ENCODE peak calls at places on chromosomes 2 and 18, in four cellular contexts. F is CMK, Q is NCI-H2029, J is dermis microvascular lymphatic vessel endothelial cell. O is an unnamed sample.

GRCh38 chr18:70553961-70554325 is 265.1 kb downstream of the SOCS6 start:
- DNase-seq in F (no peak), Q (no peak), J (no peak), O (no peak)

GRCh38 chr18:52670903-52671302 is 330.9 kb downstream of the DCC start:
- DNase-seq in F (no peak), J (no peak), Q (no peak), O (no peak)

GRCh38 chr18:69763002-69763401 is 184.7 kb downstream of the CD226 start:
- DNase-seq in Q (no peak), J (no peak), F (no peak), O (no peak)

GRCh38 chr2:55252830-55253229 is 16.2 kb downstream of the MTIF2 start:
- DNase-seq in Q (no peak), J (no peak), F (no peak), O (no peak)

GRCh38 chr2:172100080-172101007 is 2.4 kb downstream of the DLX2 start:
- DNase-seq in J (no peak), F (no peak), Q (no peak), O (no peak)

GRCh38 chr18:54388203-54389142 is 30.8 kb downstream of the C18orf54 start:
- DNase-seq in Q (no peak), J (peak), F (peak), O (peak)

GRCh38 chr18:37578886-37579513 is 13.4 kb upstream of the CELF4 start:
- DNase-seq in Q (no peak), J (peak), F (no peak), O (no peak)

GRCh38 chr2:127455566-127456493 is 37.6 kb downstream of the PROC start:
- DNase-seq in J (no peak), Q (no peak), F (no peak), O (peak)

GRCh38 chr2:69616755-69617154 is 26.8 kb downstream of the AAK1 start:
- DNase-seq in J (peak), Q (no peak), F (no peak), O (peak)